ENCODE peak calls at places on chromosome 16, in eight cellular contexts. D, G, M, B, S, N, J and H are unnamed samples.

GRCh38 chr16:55373489-55373832 is 49.5 kb downstream of the IRX6 start:
- DNase-seq in D (no peak), B (no peak), J (no peak), M (no peak), N (no peak), G (no peak), S (no peak), H (no peak)

GRCh38 chr16:526181-527014 is 1.1 kb upstream of the CAPN15 start:
- DNase-seq in B (peak), D (no peak), S (no peak), N (peak), G (peak), J (peak), M (no peak), H (no peak)

GRCh38 chr16:49663081-49664057 is 192.5 kb downstream of the ZNF423 start:
- DNase-seq in J (peak), B (no peak), G (no peak), S (no peak), N (no peak), D (no peak), M (peak), H (no peak)

GRCh38 chr16:27579086-27579980 is 29.4 kb downstream of the KATNIP start:
- DNase-seq in G (no peak), B (no peak), N (peak), S (no peak), M (no peak), D (no peak), J (no peak), H (no peak)

GRCh38 chr16:85365120-85365519 is 248.0 kb upstream of the GSE1 start:
- DNase-seq in G (no peak), B (no peak), D (no peak), M (no peak), J (no peak), N (no peak), S (no peak), H (no peak)

GRCh38 chr16:75099738-75100615 is 16.6 kb downstream of the LDHD start:
- DNase-seq in B (no peak), M (no peak), S (no peak), N (no peak), G (peak), D (no peak), J (no peak), H (peak)

GRCh38 chr16:80298676-80299075 is 242.1 kb upstream of the DYNLRB2 start:
- DNase-seq in G (no peak), D (no peak), M (no peak), J (no peak), B (no peak), N (no peak), S (no peak), H (no peak)

GRCh38 chr16:74304164-74304834 is 7.7 kb downstream of the PSMD7 start:
- DNase-seq in N (peak), B (peak), S (peak), G (no peak), J (no peak), M (no peak), D (no peak), H (no peak)

GRCh38 chr16:69620564-69620963 is 54.8 kb downstream of the NFAT5 start:
- DNase-seq in J (no peak), G (no peak), M (no peak), S (no peak), D (no peak), N (no peak), B (no peak), H (no peak)

GRCh38 chr16:69381231-69381630 is 4.6 kb downstream of the TERF2 start:
- DNase-seq in B (no peak), D (no peak), M (no peak), N (no peak), G (no peak), S (no peak), J (no peak), H (no peak)

GRCh38 chr16:54027126-54027922 is 259.3 kb downstream of the IRX3 start:
- DNase-seq in D (no peak), G (peak), S (no peak), J (peak), N (peak), M (no peak), B (no peak), H (no peak)

GRCh38 chr16:15833551-15833950 is 23.3 kb downstream of the MYH11 start:
- DNase-seq in G (no peak), B (no peak), J (no peak), S (no peak), N (no peak), M (no peak), D (no peak), H (no peak)

GRCh38 chr16:67641779-67642708 is 2.9 kb upstream of the CARMIL2 start:
- DNase-seq in J (peak), S (no peak), B (no peak), N (no peak), G (no peak), D (no peak), M (peak), H (peak)

GRCh38 chr16:66270333-66270927 is 96.1 kb upstream of the CDH5 start:
- DNase-seq in S (peak), B (peak), G (peak), M (peak), N (peak), J (peak), D (peak), H (no peak)

GRCh38 chr16:19655242-19655777 is 62.7 kb downstream of the KNOP1 start:
- DNase-seq in S (no peak), J (peak), D (no peak), M (peak), B (no peak), N (no peak), G (no peak), H (no peak)

GRCh38 chr16:495127-495748 is 32.3 kb upstream of the CAPN15 start:
- DNase-seq in M (no peak), G (peak), N (peak), S (peak), J (no peak), B (peak), D (no peak), H (no peak)

GRCh38 chr16:23141033-23141432 is 8.2 kb downstream of the USP31 start:
- DNase-seq in G (no peak), M (no peak), J (no peak), N (no peak), S (no peak), B (no peak), D (no peak), H (no peak)

GRCh38 chr16:57178296-57178695 is 7.5 kb downstream of the PSME3IP1 start:
- DNase-seq in M (no peak), G (no peak), S (no peak), J (no peak), B (no peak), N (no peak), D (no peak), H (no peak)

GRCh38 chr16:76176153-76176552 is 101.0 kb upstream of the CNTNAP4 start:
- DNase-seq in M (no peak), B (no peak), N (no peak), D (no peak), S (no peak), G (no peak), J (no peak), H (no peak)

GRCh38 chr16:57513371-57514102 is 22.8 kb downstream of the CCDC102A start:
- DNase-seq in B (no peak), S (no peak), M (no peak), G (no peak), D (no peak), N (no peak), J (no peak), H (no peak)

GRCh38 chr16:48383877-48384304 is 1.3 kb downstream of the SIAH1 start:
- DNase-seq in B (peak), M (no peak), S (peak), D (no peak), G (peak), N (peak), J (peak), H (no peak)

GRCh38 chr16:50267651-50268050 is 1.3 kb downstream of the ADCY7 start:
- DNase-seq in M (no peak), J (no peak), B (no peak), S (no peak), D (no peak), N (no peak), G (no peak), H (peak)

GRCh38 chr16:50455288-50455845 is 86.6 kb upstream of the BRD7 start:
- DNase-seq in S (no peak), M (no peak), G (no peak), J (no peak), B (no peak), D (no peak), N (no peak), H (peak)

GRCh38 chr16:87790278-87791023 is 24.7 kb upstream of the KLHDC4 start:
- DNase-seq in M (peak), J (no peak), B (no peak), D (no peak), N (peak), S (no peak), G (peak), H (no peak)

GRCh38 chr16:81445926-81446317 is 1.3 kb downstream of the CMIP start:
- DNase-seq in N (no peak), S (no peak), M (no peak), D (no peak), B (no peak), J (no peak), G (no peak), H (no peak)

GRCh38 chr16:1347962-1348361 is 3.7 kb downstream of the TSR3 start:
- DNase-seq in M (no peak), B (no peak), G (no peak), J (no peak), S (no peak), D (no peak), N (no peak), H (no peak)

GRCh38 chr16:17166095-17166494 is 304.7 kb downstream of the XYLT1 start:
- DNase-seq in J (no peak), G (no peak), B (no peak), D (no peak), M (no peak), S (no peak), N (no peak), H (no peak)

GRCh38 chr16:11903906-11904305 is 11.8 kb downstream of the GSPT1 start:
- DNase-seq in G (no peak), M (no peak), S (no peak), B (no peak), N (no peak), J (no peak), D (no peak), H (no peak)

GRCh38 chr16:6362321-6362720 is 970.3 kb upstream of the RBFOX1 start:
- DNase-seq in N (no peak), D (no peak), S (no peak), J (no peak), B (no peak), M (no peak), G (no peak), H (no peak)

GRCh38 chr16:77424841-77425604 is 9.8 kb downstream of the ADAMTS18 start:
- DNase-seq in J (peak), D (no peak), M (no peak), S (no peak), B (no peak), G (no peak), N (no peak), H (no peak)

GRCh38 chr16:67927131-67927941 is 4.3 kb downstream of the CTRL start:
- DNase-seq in N (no peak), B (no peak), S (no peak), J (no peak), D (no peak), M (no peak), G (no peak), H (peak)

GRCh38 chr16:85872666-85873561 is 26.0 kb upstream of the IRF8 start:
- DNase-seq in M (no peak), S (no peak), D (no peak), G (no peak), J (no peak), B (no peak), N (no peak), H (no peak)

GRCh38 chr16:84368327-84368996 is at the start of gene ATP2C2:
- DNase-seq in G (no peak), M (no peak), J (no peak), D (no peak), B (peak), S (no peak), N (no peak), H (no peak)

GRCh38 chr16:3029499-3030127 is 5.8 kb downstream of the THOC6 start:
- DNase-seq in N (no peak), G (no peak), B (no peak), M (no peak), D (no peak), J (no peak), S (peak), H (no peak)

GRCh38 chr16:19137201-19137601 is 23.4 kb downstream of the ITPRIPL2 start:
- DNase-seq in S (no peak), N (no peak), M (no peak), G (no peak), J (peak), D (no peak), B (no peak), H (no peak)

GRCh38 chr16:19524356-19524865 is 669 bp downstream of the CCP110 start:
- DNase-seq in M (no peak), N (no peak), B (peak), D (no peak), G (no peak), J (peak), S (peak), H (no peak)

GRCh38 chr16:63361032-63361624 is 1324.9 kb upstream of the CDH8 start:
- DNase-seq in J (peak), B (peak), D (no peak), M (peak), N (peak), S (peak), G (peak), H (no peak)

GRCh38 chr16:69476920-69477418 is 52.5 kb downstream of the CYB5B start:
- DNase-seq in N (peak), B (peak), S (no peak), J (peak), D (no peak), G (peak), M (no peak), H (no peak)

GRCh38 chr16:53054670-53055485 is at the start of gene CHD9:
- DNase-seq in J (peak), G (peak), B (peak), N (peak), D (peak), S (peak), M (peak), H (peak)

GRCh38 chr16:71648921-71649320 is 22.9 kb downstream of the MARVELD3 start:
- DNase-seq in D (no peak), B (peak), M (no peak), J (no peak), N (no peak), S (no peak), G (no peak), H (no peak)